ENCODE peak calls at places on chromosomes 5 and 9, in five cellular contexts. R, T, E, O and B are unnamed samples. For H3K9me3, the result is how much of the 10 kb centered on the place peaks cover.

GRCh38 chr9:129954868-129955550 is 88.0 kb downstream of the FNBP1 start:
- DNase-seq in T (peak), R (peak), O (peak), E (no peak), B (no peak)

GRCh38 chr5:139745121-139745799 is 50.3 kb upstream of the PSD2 start:
- DNase-seq in R (peak), E (peak), T (no peak), O (no peak), B (no peak)

GRCh38 chr9:131366745-131367401 is 27.0 kb upstream of the PRRC2B start:
- DNase-seq in E (peak), T (peak), R (peak), O (peak), B (no peak)

GRCh38 chr5:80884851-80885697 is 75.1 kb upstream of the RASGRF2 start:
- DNase-seq in R (no peak), O (no peak), E (no peak), T (peak), B (no peak)

GRCh38 chr5:154603978-154604679 is 126.1 kb upstream of the HAND1 start:
- DNase-seq in T (no peak), R (peak), O (no peak), E (no peak), B (no peak)

GRCh38 chr9:15349892-15350761 is 43.1 kb upstream of the TTC39B start:
- DNase-seq in O (no peak), T (no peak), R (peak), E (peak), B (no peak)

GRCh38 chr5:126002222-126002897 is 420.8 kb upstream of the GRAMD2B start:
- DNase-seq in T (peak), O (no peak), R (peak), E (no peak), B (no peak)

GRCh38 chr9:87577746-87578145 is 80.1 kb downstream of the DAPK1 start:
- DNase-seq in E (no peak), R (no peak), T (no peak), O (no peak), B (no peak)

GRCh38 chr9:122234022-122234748 is 5.4 kb upstream of the LHX6 start:
- DNase-seq in O (no peak), E (no peak), R (no peak), T (no peak), B (no peak)

GRCh38 chr5:150640311-150641005 is at the start of gene SYNPO:
- DNase-seq in E (peak), O (no peak), T (peak), R (peak), B (no peak)

GRCh38 chr5:78550891-78551290 is 97.7 kb downstream of the LHFPL2 start:
- DNase-seq in R (peak), T (no peak), O (no peak), E (no peak), B (no peak)

GRCh38 chr5:176660860-176661641 is 13.8 kb downstream of the TSPAN17 start:
- DNase-seq in T (peak), E (peak), O (peak), R (peak), B (peak)

GRCh38 chr5:17056056-17056690 is 120.1 kb upstream of the MYO10 start:
- DNase-seq in T (peak), E (no peak), R (peak), O (no peak), B (no peak)

GRCh38 chr9:37758747-37759146 is 5.1 kb downstream of the TRMT10B start:
- DNase-seq in E (no peak), T (no peak), O (no peak), R (no peak), B (no peak)

GRCh38 chr9:91062281-91062680 is 260.7 kb downstream of the SYK start:
- DNase-seq in E (no peak), O (no peak), T (no peak), R (no peak), B (no peak)

GRCh38 chr5:137264041-137264440 is 235.1 kb downstream of the SPOCK1 start:
- DNase-seq in R (peak), E (no peak), O (no peak), T (no peak), B (no peak)

GRCh38 chr5:15992918-15993317 is 186.7 kb downstream of the MARCHF11 start:
- DNase-seq in T (peak), O (no peak), R (peak), E (no peak), B (no peak)

GRCh38 chr9:33163433-33164137 is 3.6 kb downstream of the B4GALT1 start:
- DNase-seq in T (no peak), R (no peak), E (no peak), O (no peak), B (no peak)

GRCh38 chr5:175853573-175854230 is 17.7 kb upstream of the CPLX2 start:
- DNase-seq in O (no peak), T (no peak), R (no peak), E (no peak), B (no peak)

GRCh38 chr5:52989025-52989780 is at the start of gene ITGA2:
- DNase-seq in O (no peak), E (peak), R (no peak), T (peak), B (peak)

GRCh38 chr5:59092758-59093157 is 509.9 kb downstream of the RAB3C start:
- DNase-seq in O (no peak), E (no peak), R (no peak), T (peak), B (no peak)
- H3K4me3 ChIP-seq in O (no peak), E (peak), R (no peak), T (no peak), B (no peak)

GRCh38 chr9:94997727-94998126 is 271.2 kb downstream of the AOPEP start:
- DNase-seq in O (no peak), E (no peak), R (no peak), T (no peak), B (no peak)
- H3K27ac ChIP-seq in O (no peak), E (peak), R (no peak), T (no peak), B (no peak)

DNA sequence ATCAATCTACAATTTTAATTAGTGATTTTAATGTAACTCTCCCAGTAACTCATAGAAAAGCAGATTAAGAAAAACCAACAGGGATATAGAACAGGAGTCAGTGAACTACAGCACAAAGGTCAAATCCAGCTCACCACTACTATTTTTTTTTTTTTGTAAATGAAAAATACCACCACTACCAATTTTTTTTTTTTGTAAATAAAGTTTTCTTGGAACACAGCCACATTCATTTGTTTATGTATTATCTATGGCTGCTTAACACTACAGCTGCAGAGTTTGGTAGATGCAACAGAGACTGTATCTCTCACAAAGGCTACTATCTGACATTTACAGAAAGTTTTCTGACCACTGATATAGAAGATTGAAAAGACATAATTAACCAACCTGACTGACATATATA is 11.7 kb downstream of the ZNF510 start:
- DNase-seq in R (no peak), E (no peak), O (no peak), T (no peak), B (no peak)
- H3K9me3 ChIP-seq in R (under half), E (half or more), O (half or more), T (under half), B (under half)

GRCh38 chr9:116389546-116390305 is 236.1 kb downstream of the PAPPA start:
- DNase-seq in E (no peak), O (no peak), T (no peak), R (no peak), B (no peak)
- H3K4me3 ChIP-seq in E (no peak), O (no peak), T (no peak), R (no peak), B (no peak)